ENCODE peak calls at places on chromosomes 11 and 22, in four cellular contexts. E, P, H and Q are unnamed samples.

GRCh38 chr11:6799402-6799801 is at the start of gene OR6A2:
- DNase-seq in P (no peak), H (no peak), E (peak), Q (no peak)

GRCh38 chr11:116062129-116062525 is 557.9 kb upstream of the CADM1 start:
- DNase-seq in H (no peak), P (no peak), E (no peak), Q (no peak)

GRCh38 chr22:46373838-46374662 is 38.5 kb downstream of the TRMU start:
- DNase-seq in P (no peak), H (no peak), E (no peak), Q (no peak)

GRCh38 chr11:13118194-13118593 is 109.1 kb downstream of the RASSF10 start:
- DNase-seq in E (peak), H (no peak), P (peak), Q (no peak)

GRCh38 chr11:3108183-3108721 is 51.0 kb upstream of the CARS1 start:
- DNase-seq in H (no peak), E (no peak), P (no peak), Q (no peak)

GRCh38 chr22:39178206-39179111 is 26.0 kb upstream of the CBX7 start:
- DNase-seq in E (peak), P (no peak), H (no peak), Q (peak)

GRCh38 chr11:118522571-118523072 is 4.7 kb upstream of the TTC36 start:
- DNase-seq in H (no peak), E (no peak), P (no peak), Q (no peak)

GRCh38 chr11:109697140-109697843 is 275.3 kb downstream of the C11orf87 start:
- DNase-seq in E (peak), H (no peak), P (peak), Q (no peak)

GRCh38 chr11:76783901-76784813 is 1.0 kb downstream of the TSKU start:
- DNase-seq in P (peak), E (peak), H (no peak), Q (peak)

GRCh38 chr22:27982106-27982505 is 63.0 kb upstream of the PITPNB start:
- DNase-seq in H (no peak), P (no peak), E (no peak), Q (no peak)

GRCh38 chr11:65887723-65888162 is 528 bp downstream of the FIBP start:
- DNase-seq in H (no peak), P (no peak), E (peak), Q (no peak)

GRCh38 chr11:1112351-1113191 is 37.9 kb downstream of the MUC2 start:
- DNase-seq in H (no peak), E (no peak), P (no peak), Q (no peak)

GRCh38 chr22:32473388-32473952 is 1.1 kb upstream of the FBXO7 start:
- DNase-seq in E (peak), P (peak), H (no peak), Q (no peak)

GRCh38 chr11:6608726-6609501 is 3.1 kb downstream of the TAF10 start:
- DNase-seq in H (peak), P (no peak), E (no peak), Q (peak)

GRCh38 chr22:17842386-17842785 is 68.1 kb upstream of the BID start:
- DNase-seq in E (no peak), P (no peak), H (no peak), Q (no peak)

DNA sequence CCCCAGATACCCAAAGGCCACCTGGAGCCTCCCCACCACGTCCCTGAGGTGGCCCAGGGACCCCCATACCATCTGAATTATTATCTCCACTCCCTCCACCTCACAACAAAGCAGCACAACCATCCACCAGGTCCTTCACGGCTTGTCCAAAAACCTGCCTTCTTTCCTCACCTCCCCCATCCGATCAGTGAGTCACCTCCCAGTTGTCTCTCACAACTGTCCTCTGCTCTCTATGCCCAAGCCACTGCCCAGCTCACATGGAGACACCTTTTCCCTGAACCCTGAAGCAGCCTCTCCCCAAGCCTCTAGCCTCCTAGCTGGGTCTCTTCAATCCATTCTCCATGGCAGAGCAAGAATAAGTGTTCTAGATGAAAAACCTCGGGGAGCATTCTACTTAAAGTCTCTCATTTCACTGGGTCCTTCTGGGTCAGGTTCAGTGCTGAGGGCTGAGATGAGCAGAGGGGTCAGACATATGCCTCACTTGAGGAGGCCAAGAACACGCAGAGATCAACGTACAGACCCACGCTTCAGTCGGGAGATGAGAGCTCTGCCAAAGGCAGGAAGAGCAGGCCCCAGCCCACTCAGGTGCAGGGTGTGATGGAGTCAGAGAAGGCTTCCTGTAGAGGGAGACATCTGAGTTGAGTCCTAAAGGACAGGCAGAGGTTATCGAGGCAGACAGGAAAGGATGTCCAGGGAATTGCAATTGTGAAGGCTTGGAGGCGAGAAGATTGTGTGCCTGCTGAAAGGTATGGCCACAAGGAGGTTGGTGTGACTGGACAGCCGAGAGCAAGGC is 74.7 kb downstream of the PDE2A start:
- DNase-seq in P (no peak), H (no peak), E (no peak), Q (no peak)
- TF ChIP-seq CTCF in P (no peak), H (no peak), E (no peak), Q (no peak)

GRCh38 chr11:70733327-70734325 is 335.3 kb downstream of the CTTN start:
- DNase-seq in H (no peak), E (no peak), P (no peak), Q (no peak)
- TF ChIP-seq CTCF in H (no peak), E (no peak), P (no peak), Q (no peak)

GRCh38 chr11:17605736-17606135 is 58.7 kb downstream of the OTOG start:
- DNase-seq in P (no peak), E (no peak), H (no peak), Q (peak)

GRCh38 chr11:17606206-17607082 is 59.4 kb downstream of the OTOG start:
- DNase-seq in E (no peak), H (peak), P (no peak), Q (no peak)

GRCh38 chr11:17604201-17604912 is 57.3 kb downstream of the OTOG start:
- DNase-seq in E (no peak), H (peak), P (no peak), Q (no peak)

GRCh38 chr11:17603056-17603825 is 56.2 kb downstream of the OTOG start:
- DNase-seq in E (no peak), H (peak), P (no peak), Q (no peak)

DNA sequence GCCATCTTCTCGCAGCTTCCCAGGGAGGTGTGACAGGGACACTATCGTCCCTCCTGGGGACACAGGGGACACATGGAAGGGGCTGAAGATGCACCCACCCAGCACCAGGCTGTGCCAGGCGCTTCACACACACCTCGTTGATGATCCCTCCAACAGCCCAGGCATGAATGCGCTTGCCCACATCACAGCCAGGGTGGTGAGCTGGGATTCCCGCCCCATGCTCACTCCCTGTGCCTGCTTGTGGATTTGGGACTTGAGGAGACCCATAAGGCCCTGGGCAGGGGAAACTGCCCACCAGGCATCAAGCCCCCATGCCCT is 57.8 kb downstream of the OTOG start:
- DNase-seq in E (no peak), P (no peak), H (peak), Q (no peak)
- TF ChIP-seq CTCF in E (no peak), P (no peak), H (no peak), Q (no peak)

GRCh38 chr11:68071281-68072048 is 32.6 kb downstream of the TCIRG1 start:
- DNase-seq in P (no peak), H (no peak), E (no peak), Q (peak)

GRCh38 chr11:68074584-68075352 is 35.9 kb downstream of the TCIRG1 start:
- DNase-seq in P (no peak), H (no peak), E (no peak), Q (peak)

GRCh38 chr11:68081691-68082090 is 39.5 kb downstream of the CHKA start:
- DNase-seq in H (no peak), P (no peak), E (no peak), Q (no peak)

GRCh38 chr11:68077617-68078592 is 39.1 kb downstream of the TCIRG1 start:
- DNase-seq in E (no peak), H (no peak), P (no peak), Q (no peak)

DNA sequence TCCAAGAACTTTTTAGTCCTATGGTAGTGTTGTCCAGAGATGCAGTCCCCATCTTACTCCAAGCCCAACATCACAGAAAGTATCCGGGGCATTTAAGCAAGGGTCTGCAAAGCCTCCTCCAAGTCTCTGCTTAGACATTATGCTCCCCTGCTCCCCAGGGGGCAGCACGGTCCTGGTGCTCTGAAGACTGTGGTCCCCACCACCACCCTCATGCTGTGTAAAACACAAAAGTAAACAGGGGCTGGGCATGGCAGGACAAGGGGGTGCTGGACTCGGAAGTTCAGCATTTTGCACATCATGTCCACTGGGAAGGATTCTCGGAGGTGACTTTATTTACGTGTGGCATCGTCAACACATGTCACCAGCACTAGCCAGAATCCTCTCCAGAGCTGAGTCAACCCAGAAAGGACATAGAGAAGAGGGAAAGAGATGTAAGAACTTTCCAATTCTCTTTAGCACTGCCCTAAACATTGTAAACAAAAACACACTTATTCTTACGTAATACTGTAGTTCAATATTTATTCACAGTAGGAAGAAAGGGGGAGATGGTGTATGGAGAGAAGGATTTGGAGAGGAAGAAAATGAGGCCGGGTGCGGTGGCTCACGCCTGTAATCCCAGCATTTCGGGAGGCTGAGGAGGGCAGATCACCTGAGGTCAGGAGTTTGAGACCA is 37.7 kb downstream of the TCIRG1 start:
- DNase-seq in P (no peak), E (no peak), H (no peak), Q (peak)
- TF ChIP-seq CTCF in P (no peak), E (peak), H (no peak), Q (no peak)

DNA sequence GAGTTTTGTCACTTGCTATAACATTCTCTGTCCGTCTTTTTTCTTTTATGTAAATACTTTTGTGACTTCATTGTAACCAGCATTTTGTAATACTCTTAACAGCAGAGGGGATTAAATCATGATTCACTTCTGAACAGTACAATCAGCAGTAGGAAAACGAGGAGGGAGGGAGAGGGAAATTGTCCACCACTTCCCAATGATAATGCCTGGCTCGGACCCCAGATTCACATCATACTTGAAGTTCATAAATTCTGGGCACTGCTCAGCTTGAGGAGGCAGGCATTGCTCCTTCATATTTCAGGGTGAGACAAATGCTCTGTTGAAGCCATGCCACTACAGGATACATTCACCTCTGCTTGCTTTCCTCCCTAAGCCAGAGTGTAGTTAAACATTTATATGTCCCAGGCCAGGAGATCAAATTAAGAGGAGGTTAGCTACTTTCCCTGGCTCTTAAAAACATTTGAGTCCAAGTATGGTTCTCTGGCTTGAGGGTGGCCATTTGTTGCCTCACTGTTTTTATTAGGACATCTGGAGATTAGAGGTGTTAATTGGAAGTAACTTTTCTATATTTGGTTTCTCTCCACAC is 129.0 kb upstream of the LDLRAD3 start:
- DNase-seq in H (no peak), P (no peak), E (no peak), Q (no peak)
- TF ChIP-seq CTCF in H (no peak), P (no peak), E (no peak), Q (no peak)

GRCh38 chr11:63020671-63021255 is 5.1 kb upstream of the SLC22A8 start:
- DNase-seq in P (no peak), H (no peak), E (no peak), Q (no peak)
- TF ChIP-seq CTCF in P (peak), H (no peak), E (peak), Q (peak)

GRCh38 chr11:82763167-82763566 is 29.5 kb upstream of the FAM181B start:
- DNase-seq in E (no peak), H (no peak), P (no peak), Q (no peak)

GRCh38 chr11:82765466-82766034 is 31.9 kb upstream of the FAM181B start:
- DNase-seq in E (no peak), H (no peak), P (no peak), Q (no peak)

GRCh38 chr11:82771781-82772180 is 38.1 kb upstream of the FAM181B start:
- DNase-seq in E (no peak), H (no peak), P (peak), Q (no peak)

DNA sequence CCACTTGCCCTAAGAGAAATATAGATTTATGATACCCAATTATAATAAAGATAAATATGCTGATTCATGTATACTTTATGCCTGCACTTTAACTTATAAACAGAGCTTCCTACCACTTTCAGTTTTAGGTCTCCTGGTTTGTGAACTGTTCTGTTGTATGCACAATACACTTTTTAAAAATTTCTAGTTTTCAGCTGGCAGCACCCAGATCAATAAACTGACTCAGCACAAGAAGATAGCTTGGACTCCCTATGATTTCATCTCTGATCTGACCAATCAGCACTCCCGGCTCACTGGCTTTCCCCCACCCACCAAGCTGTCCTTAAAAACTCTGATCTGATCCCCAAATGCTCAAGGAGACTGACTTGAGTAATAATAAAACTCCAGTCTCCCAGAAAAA is 33.5 kb upstream of the FAM181B start:
- DNase-seq in E (no peak), H (no peak), P (no peak), Q (no peak)
- TF ChIP-seq CTCF in E (no peak), H (no peak), P (no peak), Q (no peak)

GRCh38 chr11:18011633-18012313 is 1.1 kb downstream of the SERGEF start:
- DNase-seq in P (no peak), H (no peak), E (no peak), Q (no peak)

GRCh38 chr11:18012906-18013781 is at the start of gene SERGEF:
- DNase-seq in H (peak), P (peak), E (peak), Q (peak)

GRCh38 chr11:18012314-18012905 is 437 bp downstream of the SERGEF start:
- DNase-seq in P (peak), E (no peak), H (peak), Q (no peak)

GRCh38 chr11:18010977-18011586 is 1.8 kb downstream of the SERGEF start:
- DNase-seq in E (no peak), P (no peak), H (no peak), Q (no peak)

DNA sequence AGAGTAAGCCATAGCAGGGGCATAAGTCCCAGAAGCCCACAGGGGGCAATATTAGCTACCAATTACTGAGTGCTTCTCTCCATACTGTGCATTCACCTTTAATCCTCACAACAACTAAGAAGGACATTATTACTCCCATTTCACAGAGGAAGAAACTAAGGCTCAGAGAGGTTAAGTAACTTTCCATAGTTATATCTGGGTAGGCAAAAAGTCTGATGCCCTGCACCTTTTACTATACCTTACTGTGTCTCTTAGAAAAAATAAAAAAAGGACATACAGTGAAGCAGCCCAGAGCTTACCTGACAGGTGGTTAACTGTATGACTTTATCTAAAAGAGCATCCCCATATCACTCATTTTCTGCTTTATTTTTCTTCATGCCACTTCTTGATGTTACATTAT is 2.6 kb downstream of the SERGEF start:
- DNase-seq in P (no peak), H (no peak), E (no peak), Q (no peak)
- TF ChIP-seq CTCF in P (no peak), H (no peak), E (no peak), Q (no peak)